ENCODE peak calls at places on chromosomes 4 and X, in four cellular contexts. I is thyroid gland, L is pons, Q is AML-193. J is an unnamed sample.

GRCh38 chr4:153532227-153532626 is 66.1 kb downstream of the TMEM131L start:
- DNase-seq in I (no peak), L (no peak), Q (no peak), J (no peak)

GRCh38 chr4:28435346-28435745 is 1574.7 kb downstream of the STIM2 start:
- DNase-seq in I (no peak), L (no peak), Q (no peak), J (no peak)

GRCh38 chr4:13173974-13174373 is 310.2 kb downstream of the RAB28 start:
- DNase-seq in I (peak), L (no peak), Q (no peak), J (no peak)

GRCh38 chr4:182778222-182778982 is 138.8 kb downstream of the DCTD start:
- DNase-seq in I (no peak), L (no peak), Q (no peak), J (no peak)

GRCh38 chr4:163701915-163702314 is 207.4 kb downstream of the TMA16 start:
- DNase-seq in I (no peak), L (peak), Q (no peak), J (peak)

GRCh38 chr4:10403633-10404445 is 53.4 kb downstream of the ZNF518B start:
- DNase-seq in I (no peak), L (peak), Q (peak), J (peak)

GRCh38 chrX:23373129-23373804 is 38.6 kb downstream of the PTCHD1 start:
- DNase-seq in I (peak), L (no peak), Q (no peak), J (no peak)

GRCh38 chr4:13876940-13877339 is 249.4 kb upstream of the BOD1L1 start:
- DNase-seq in I (no peak), L (no peak), Q (no peak), J (no peak)

J was measured in globus pallidus.